ENCODE peak calls at places on chromosomes 1 and 21, in five cellular contexts. One of them, this sample, is unnamed.

GRCh38 chr1:71787699-71788098 is 494.6 kb downstream of the NEGR1 start:
- DNase-seq in tibial nerve: no peak
- DNase-seq in mammary epithelial cell: no peak
- DNase-seq in retinal pigment epithelial cell: no peak
- DNase-seq in AG04450: no peak
- DNase-seq in this sample: no peak

GRCh38 chr1:153805929-153806750 is 30.9 kb downstream of the SLC27A3 start:
- DNase-seq in tibial nerve: no peak
- DNase-seq in AG04450: no peak
- DNase-seq in mammary epithelial cell: no peak
- DNase-seq in retinal pigment epithelial cell: no peak
- DNase-seq in this sample: no peak

GRCh38 chr1:230226814-230227213 is 159.8 kb downstream of the GALNT2 start:
- DNase-seq in tibial nerve: no peak
- DNase-seq in AG04450: no peak
- DNase-seq in mammary epithelial cell: no peak
- DNase-seq in retinal pigment epithelial cell: no peak
- DNase-seq in this sample: no peak

GRCh38 chr1:113195115-113195845 is 122.3 kb downstream of the LRIG2 start:
- DNase-seq in AG04450: no peak
- DNase-seq in mammary epithelial cell: no peak
- DNase-seq in retinal pigment epithelial cell: no peak
- DNase-seq in tibial nerve: no peak
- DNase-seq in this sample: no peak

GRCh38 chr1:164771568-164772350 is 212.8 kb downstream of the PBX1 start:
- DNase-seq in mammary epithelial cell: peak
- DNase-seq in retinal pigment epithelial cell: peak
- DNase-seq in AG04450: no peak
- DNase-seq in tibial nerve: no peak
- DNase-seq in this sample: no peak

GRCh38 chr1:10495942-10496341 is 21.2 kb downstream of the PEX14 start:
- DNase-seq in tibial nerve: no peak
- DNase-seq in AG04450: no peak
- DNase-seq in mammary epithelial cell: peak
- DNase-seq in retinal pigment epithelial cell: no peak
- DNase-seq in this sample: peak

GRCh38 chr1:226041419-226041818 is 21.1 kb upstream of the H3-3A start:
- DNase-seq in retinal pigment epithelial cell: no peak
- DNase-seq in AG04450: no peak
- DNase-seq in tibial nerve: no peak
- DNase-seq in mammary epithelial cell: no peak
- DNase-seq in this sample: no peak

GRCh38 chr21:31501921-31502320 is 157.6 kb upstream of the SOD1 start:
- DNase-seq in AG04450: no peak
- DNase-seq in tibial nerve: no peak
- DNase-seq in retinal pigment epithelial cell: no peak
- DNase-seq in mammary epithelial cell: no peak
- DNase-seq in this sample: no peak

GRCh38 chr1:169949139-169949538 is 55.4 kb upstream of the SCYL3 start:
- DNase-seq in retinal pigment epithelial cell: no peak
- DNase-seq in AG04450: no peak
- DNase-seq in mammary epithelial cell: no peak
- DNase-seq in tibial nerve: no peak
- DNase-seq in this sample: no peak

GRCh38 chr1:19744886-19745285 is 54.8 kb downstream of the TMCO4 start:
- DNase-seq in tibial nerve: no peak
- DNase-seq in mammary epithelial cell: no peak
- DNase-seq in AG04450: no peak
- DNase-seq in retinal pigment epithelial cell: no peak
- DNase-seq in this sample: no peak

GRCh38 chr1:50724626-50725286 is 235.3 kb downstream of the FAF1 start:
- DNase-seq in retinal pigment epithelial cell: no peak
- DNase-seq in tibial nerve: no peak
- DNase-seq in mammary epithelial cell: no peak
- DNase-seq in AG04450: no peak
- DNase-seq in this sample: no peak

GRCh38 chr1:230913496-230913895 is 45.2 kb upstream of the C1orf198 start:
- DNase-seq in tibial nerve: no peak
- DNase-seq in retinal pigment epithelial cell: no peak
- DNase-seq in mammary epithelial cell: no peak
- DNase-seq in AG04450: no peak
- DNase-seq in this sample: no peak

GRCh38 chr1:150176593-150176992 is 26.9 kb downstream of the PLEKHO1 start:
- DNase-seq in retinal pigment epithelial cell: no peak
- DNase-seq in mammary epithelial cell: no peak
- DNase-seq in AG04450: no peak
- DNase-seq in tibial nerve: no peak
- DNase-seq in this sample: no peak

GRCh38 chr1:30422251-30422650 is 301.1 kb downstream of the MATN1 start:
- DNase-seq in retinal pigment epithelial cell: no peak
- DNase-seq in AG04450: no peak
- DNase-seq in tibial nerve: no peak
- DNase-seq in mammary epithelial cell: no peak
- DNase-seq in this sample: no peak

GRCh38 chr21:44433791-44434567 is 21.3 kb upstream of the LRRC3 start:
- DNase-seq in tibial nerve: no peak
- DNase-seq in retinal pigment epithelial cell: no peak
- DNase-seq in mammary epithelial cell: no peak
- DNase-seq in AG04450: no peak
- DNase-seq in this sample: no peak

GRCh38 chr1:118949317-118949716 is 38.8 kb downstream of the TBX15 start:
- DNase-seq in retinal pigment epithelial cell: no peak
- DNase-seq in AG04450: no peak
- DNase-seq in mammary epithelial cell: no peak
- DNase-seq in tibial nerve: peak
- DNase-seq in this sample: peak

GRCh38 chr21:31426235-31426797 is 82.3 kb upstream of the TIAM1 start:
- DNase-seq in retinal pigment epithelial cell: no peak
- DNase-seq in AG04450: no peak
- DNase-seq in mammary epithelial cell: no peak
- DNase-seq in tibial nerve: no peak
- DNase-seq in this sample: no peak

GRCh38 chr1:116573388-116574100 is 2.7 kb upstream of the CD58 start:
- DNase-seq in mammary epithelial cell: no peak
- DNase-seq in tibial nerve: no peak
- DNase-seq in AG04450: no peak
- DNase-seq in retinal pigment epithelial cell: no peak
- DNase-seq in this sample: no peak

GRCh38 chr21:42056468-42056867 is 14.6 kb upstream of the UMODL1 start:
- DNase-seq in tibial nerve: no peak
- DNase-seq in mammary epithelial cell: no peak
- DNase-seq in retinal pigment epithelial cell: no peak
- DNase-seq in AG04450: no peak
- DNase-seq in this sample: no peak

GRCh38 chr1:20604678-20605077 is 15.8 kb downstream of the CDA start:
- DNase-seq in mammary epithelial cell: peak
- DNase-seq in AG04450: no peak
- DNase-seq in retinal pigment epithelial cell: no peak
- DNase-seq in tibial nerve: no peak
- DNase-seq in this sample: no peak

GRCh38 chr1:229714964-229715603 is 89.0 kb downstream of the URB2 start:
- DNase-seq in AG04450: no peak
- DNase-seq in retinal pigment epithelial cell: no peak
- DNase-seq in tibial nerve: no peak
- DNase-seq in mammary epithelial cell: peak
- DNase-seq in this sample: no peak

GRCh38 chr1:86965012-86965826 is 50.8 kb downstream of the HS2ST1 start:
- DNase-seq in tibial nerve: peak
- DNase-seq in mammary epithelial cell: peak
- DNase-seq in retinal pigment epithelial cell: no peak
- DNase-seq in AG04450: peak
- DNase-seq in this sample: no peak

GRCh38 chr1:227739636-227740035 is 4.4 kb downstream of the SNAP47 start:
- DNase-seq in mammary epithelial cell: no peak
- DNase-seq in retinal pigment epithelial cell: no peak
- DNase-seq in tibial nerve: no peak
- DNase-seq in AG04450: no peak
- DNase-seq in this sample: no peak

GRCh38 chr21:25997788-25998611 is 172.6 kb downstream of the APP start:
- DNase-seq in mammary epithelial cell: peak
- DNase-seq in AG04450: no peak
- DNase-seq in tibial nerve: no peak
- DNase-seq in retinal pigment epithelial cell: peak
- DNase-seq in this sample: no peak

GRCh38 chr1:55827350-55827749 is 612.2 kb upstream of the USP24 start:
- DNase-seq in mammary epithelial cell: peak
- DNase-seq in AG04450: peak
- DNase-seq in retinal pigment epithelial cell: peak
- DNase-seq in tibial nerve: no peak
- DNase-seq in this sample: no peak

GRCh38 chr1:7302126-7302525 is 469.0 kb upstream of the VAMP3 start:
- DNase-seq in AG04450: no peak
- DNase-seq in mammary epithelial cell: no peak
- DNase-seq in retinal pigment epithelial cell: no peak
- DNase-seq in tibial nerve: no peak
- DNase-seq in this sample: no peak

GRCh38 chr1:165444897-165445370 is at the start of gene RXRG:
- DNase-seq in mammary epithelial cell: peak
- DNase-seq in tibial nerve: peak
- DNase-seq in retinal pigment epithelial cell: peak
- DNase-seq in AG04450: no peak
- DNase-seq in this sample: no peak

GRCh38 chr1:216830402-216830801 is 107.2 kb upstream of the ESRRG start:
- DNase-seq in tibial nerve: no peak
- DNase-seq in AG04450: no peak
- DNase-seq in mammary epithelial cell: no peak
- DNase-seq in retinal pigment epithelial cell: no peak
- DNase-seq in this sample: no peak

GRCh38 chr1:245235156-245235555 is 80.4 kb downstream of the KIF26B start:
- DNase-seq in mammary epithelial cell: no peak
- DNase-seq in tibial nerve: no peak
- DNase-seq in retinal pigment epithelial cell: no peak
- DNase-seq in AG04450: no peak
- DNase-seq in this sample: no peak

GRCh38 chr1:116157096-116157495 is 45.9 kb downstream of the MAB21L3 start:
- DNase-seq in mammary epithelial cell: no peak
- DNase-seq in AG04450: no peak
- DNase-seq in retinal pigment epithelial cell: no peak
- DNase-seq in tibial nerve: no peak
- DNase-seq in this sample: no peak

GRCh38 chr1:170623171-170623570 is 40.8 kb upstream of the PRRX1 start:
- DNase-seq in mammary epithelial cell: peak
- DNase-seq in tibial nerve: no peak
- DNase-seq in retinal pigment epithelial cell: no peak
- DNase-seq in AG04450: peak
- DNase-seq in this sample: no peak

GRCh38 chr21:28771790-28772501 is 220.7 kb downstream of the LTN1 start:
- DNase-seq in mammary epithelial cell: peak
- DNase-seq in tibial nerve: no peak
- DNase-seq in retinal pigment epithelial cell: peak
- DNase-seq in AG04450: peak
- DNase-seq in this sample: peak

GRCh38 chr21:36994501-36995189 is 11.9 kb upstream of the RIPPLY3 start:
- DNase-seq in mammary epithelial cell: no peak
- DNase-seq in AG04450: no peak
- DNase-seq in tibial nerve: no peak
- DNase-seq in retinal pigment epithelial cell: no peak
- DNase-seq in this sample: no peak
- TF ChIP-seq CTCF in mammary epithelial cell: no peak
- TF ChIP-seq CTCF in AG04450: no peak
- TF ChIP-seq CTCF in tibial nerve: no peak
- TF ChIP-seq CTCF in retinal pigment epithelial cell: peak
- TF ChIP-seq CTCF in this sample: peak

DNA sequence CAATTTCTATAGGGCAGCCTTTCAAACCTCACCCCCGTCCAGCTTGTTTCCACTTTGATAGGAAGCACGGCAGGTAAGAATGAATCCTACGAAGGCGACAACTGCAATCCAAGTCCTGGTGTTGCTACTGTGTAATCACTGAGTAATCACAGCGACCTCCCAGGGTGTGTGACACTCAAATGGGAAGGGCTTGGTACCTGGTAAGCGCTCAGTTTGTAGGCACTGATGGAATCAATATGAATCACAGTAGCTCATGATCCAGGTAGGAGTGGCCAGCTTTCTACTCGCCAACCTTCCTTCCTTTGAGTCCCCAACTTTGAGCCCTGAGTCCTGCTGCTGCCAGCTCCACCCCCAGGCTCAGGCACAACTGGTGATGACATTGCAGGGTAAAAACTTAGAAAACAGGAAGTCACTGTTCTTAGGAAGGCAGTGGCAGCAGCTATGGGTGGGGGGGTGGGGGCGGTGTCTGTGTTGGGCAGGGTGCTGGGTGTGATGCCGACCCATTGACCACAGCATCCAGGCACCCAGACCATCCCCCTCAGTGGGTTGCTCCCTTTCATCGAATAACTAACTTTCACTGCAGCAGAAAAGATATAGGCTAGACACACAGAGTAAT is 70.7 kb downstream of the CD247 start:
- DNase-seq in tibial nerve: no peak
- DNase-seq in mammary epithelial cell: peak
- DNase-seq in retinal pigment epithelial cell: no peak
- DNase-seq in AG04450: no peak
- DNase-seq in this sample: no peak
- H3K4me3 ChIP-seq in tibial nerve: no peak
- H3K4me3 ChIP-seq in mammary epithelial cell: no peak
- H3K4me3 ChIP-seq in retinal pigment epithelial cell: no peak
- H3K4me3 ChIP-seq in AG04450: no peak
- H3K4me3 ChIP-seq in this sample: no peak

GRCh38 chr21:17690078-17690494 is 77.4 kb upstream of the BTG3 start:
- DNase-seq in AG04450: no peak
- DNase-seq in tibial nerve: no peak
- DNase-seq in mammary epithelial cell: peak
- DNase-seq in retinal pigment epithelial cell: no peak
- DNase-seq in this sample: no peak

GRCh38 chr21:17693801-17694200 is 81.1 kb upstream of the BTG3 start:
- DNase-seq in mammary epithelial cell: no peak
- DNase-seq in retinal pigment epithelial cell: no peak
- DNase-seq in AG04450: no peak
- DNase-seq in tibial nerve: no peak
- DNase-seq in this sample: no peak

GRCh38 chr21:17688912-17689874 is 76.5 kb upstream of the BTG3 start:
- DNase-seq in tibial nerve: peak
- DNase-seq in AG04450: no peak
- DNase-seq in retinal pigment epithelial cell: peak
- DNase-seq in mammary epithelial cell: peak
- DNase-seq in this sample: no peak
- TF ChIP-seq CTCF in tibial nerve: peak
- TF ChIP-seq CTCF in AG04450: no peak
- TF ChIP-seq CTCF in retinal pigment epithelial cell: peak
- TF ChIP-seq CTCF in mammary epithelial cell: peak
- TF ChIP-seq CTCF in this sample: peak

DNA sequence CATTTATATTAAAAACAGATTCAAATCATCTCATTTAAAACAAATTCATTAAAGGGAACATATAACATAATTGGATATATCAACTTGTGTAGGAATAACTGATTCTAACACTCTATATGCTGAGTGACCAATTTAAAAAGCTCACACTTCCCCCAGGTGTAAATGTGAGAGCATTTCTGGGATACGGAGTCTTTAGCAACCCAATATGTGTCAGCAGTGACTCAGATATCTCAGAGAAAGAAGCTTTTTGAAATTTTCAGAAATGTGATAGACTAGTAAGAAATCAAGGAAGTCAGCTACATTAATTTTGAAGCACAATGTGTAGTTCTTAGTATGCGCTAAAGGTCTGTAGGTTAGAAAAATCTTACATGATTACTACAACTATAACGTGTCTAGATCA is 87.9 kb upstream of the SERTAD4 start:
- DNase-seq in retinal pigment epithelial cell: no peak
- DNase-seq in AG04450: no peak
- DNase-seq in tibial nerve: no peak
- DNase-seq in mammary epithelial cell: peak
- DNase-seq in this sample: no peak
- H3K4me3 ChIP-seq in retinal pigment epithelial cell: no peak
- H3K4me3 ChIP-seq in AG04450: no peak
- H3K4me3 ChIP-seq in tibial nerve: no peak
- H3K4me3 ChIP-seq in mammary epithelial cell: no peak
- H3K4me3 ChIP-seq in this sample: no peak

This sample was measured in epithelial cell of proximal tubule.